ENCODE peak calls at places on chromosomes 6 and 20, in six cellular contexts. Y is pancreas, R is fibroblast of lung, K is GM23338, Z is HepG2, M is body of pancreas. E is an unnamed sample.

GRCh38 chr6:24117016-24117415 is 9.0 kb upstream of the NRSN1 start:
- DNase-seq in R (peak), M (no peak), Z (no peak), Y (no peak), K (no peak), E (no peak)

GRCh38 chr20:37236462-37236861 is 25.2 kb downstream of the GHRH start:
- DNase-seq in M (peak), Y (no peak), R (no peak), K (no peak), Z (no peak), E (no peak)

GRCh38 chr6:158564243-158565121 is 4.6 kb downstream of the TMEM181 start:
- DNase-seq in K (no peak), R (no peak), Y (no peak), Z (no peak), M (no peak), E (no peak)

GRCh38 chr6:145863988-145864616 is 49.5 kb upstream of the FBXO30 start:
- DNase-seq in Z (no peak), M (no peak), R (no peak), Y (no peak), K (no peak), E (no peak)

GRCh38 chr6:13284646-13285045 is 43.7 kb downstream of the TBC1D7 start:
- DNase-seq in R (no peak), K (no peak), Y (no peak), Z (no peak), M (no peak), E (no peak)

GRCh38 chr6:51684603-51685002 is 402.8 kb downstream of the PKHD1 start:
- DNase-seq in M (no peak), Y (no peak), R (no peak), Z (no peak), K (no peak), E (no peak)

GRCh38 chr6:70314240-70314639 is 11.4 kb upstream of the COL9A1 start:
- DNase-seq in K (no peak), Y (no peak), Z (no peak), R (no peak), M (no peak), E (peak)

GRCh38 chr6:6942826-6943225 is 164.9 kb upstream of the RREB1 start:
- DNase-seq in R (peak), Z (no peak), M (no peak), Y (no peak), K (no peak), E (peak)

GRCh38 chr20:46915580-46916243 is 21.1 kb downstream of the EYA2 start:
- DNase-seq in K (no peak), Z (no peak), M (no peak), Y (no peak), R (no peak), E (no peak)

GRCh38 chr20:39195495-39196129 is 233.5 kb downstream of the DHX35 start:
- DNase-seq in K (peak), Y (no peak), Z (no peak), R (no peak), M (no peak), E (no peak)

GRCh38 chr6:142874676-142875075 is 70.3 kb downstream of the HIVEP2 start:
- DNase-seq in Z (peak), M (no peak), Y (no peak), R (no peak), K (no peak), E (no peak)

GRCh38 chr20:51372176-51372803 is 170.2 kb downstream of the NFATC2 start:
- DNase-seq in Z (peak), R (peak), M (peak), K (peak), Y (peak), E (peak)

GRCh38 chr6:84967389-84967788 is 203.0 kb upstream of the TBX18 start:
- DNase-seq in Y (peak), M (peak), R (no peak), K (peak), Z (peak), E (peak)

GRCh38 chr6:35319346-35320030 is 21.9 kb downstream of the DEF6 start:
- DNase-seq in Z (no peak), M (no peak), R (no peak), Y (no peak), K (no peak), E (no peak)

GRCh38 chr20:47273591-47274235 is 82.8 kb downstream of the ZMYND8 start:
- DNase-seq in K (no peak), M (no peak), Z (no peak), Y (no peak), R (peak), E (peak)

GRCh38 chr6:146543211-146543939 is at the start of gene RAB32:
- DNase-seq in R (peak), M (peak), Y (peak), Z (peak), K (peak), E (peak)

GRCh38 chr6:107736713-107737396 is 87.3 kb downstream of the SCML4 start:
- DNase-seq in Y (no peak), Z (no peak), R (no peak), M (no peak), K (no peak), E (no peak)

GRCh38 chr6:19838442-19839236 is 1.5 kb downstream of the ID4 start:
- DNase-seq in Z (peak), R (peak), Y (peak), M (peak), K (peak), E (peak)

GRCh38 chr6:159077123-159077522 is 32.3 kb upstream of the TAGAP start:
- DNase-seq in K (no peak), R (peak), M (no peak), Y (no peak), Z (no peak), E (peak)

GRCh38 chr6:105318660-105319059 is 84.2 kb downstream of the PREP start:
- DNase-seq in K (no peak), Y (no peak), Z (no peak), R (peak), M (no peak), E (peak)

GRCh38 chr20:58169441-58169840 is 59.0 kb downstream of the ANKRD60 start:
- DNase-seq in Z (no peak), Y (no peak), K (no peak), R (peak), M (no peak), E (no peak)

GRCh38 chr6:79750806-79751205 is 119.7 kb downstream of the SH3BGRL2 start:
- DNase-seq in Y (no peak), M (no peak), Z (no peak), R (no peak), K (peak), E (no peak)

GRCh38 chr20:24697411-24697810 is 228.0 kb downstream of the SYNDIG1 start:
- DNase-seq in R (no peak), M (no peak), Y (no peak), Z (no peak), K (no peak), E (no peak)

GRCh38 chr6:111267764-111268333 is 180.5 kb downstream of the SLC16A10 start:
- DNase-seq in R (no peak), K (no peak), Y (no peak), M (no peak), Z (no peak), E (no peak)

GRCh38 chr20:16175322-16175721 is 397.9 kb downstream of the KIF16B start:
- DNase-seq in K (no peak), R (no peak), Z (no peak), M (no peak), Y (no peak), E (no peak)

GRCh38 chr6:113690255-113690956 is 166.7 kb upstream of the MARCKS start:
- DNase-seq in Z (peak), Y (peak), M (peak), R (peak), K (no peak), E (peak)

GRCh38 chr6:20686142-20686541 is 151.9 kb downstream of the CDKAL1 start:
- DNase-seq in M (no peak), Z (no peak), Y (no peak), R (no peak), K (peak), E (no peak)

GRCh38 chr20:49230575-49231211 is 11.5 kb downstream of the DDX27 start:
- DNase-seq in K (no peak), Z (no peak), Y (no peak), R (no peak), M (no peak), E (no peak)

GRCh38 chr6:6851059-6851658 is 256.6 kb upstream of the RREB1 start:
- DNase-seq in Y (peak), M (peak), Z (peak), K (no peak), R (peak), E (peak)

GRCh38 chr6:149217466-149217888 is 100.0 kb upstream of the TAB2 start:
- DNase-seq in M (no peak), R (no peak), Y (no peak), Z (no peak), K (no peak), E (no peak)

GRCh38 chr6:169885831-169886230 is 134.4 kb downstream of the ERMARD start:
- DNase-seq in R (no peak), K (no peak), Z (no peak), M (no peak), Y (no peak), E (no peak)

GRCh38 chr6:148317051-148317450 is 25.6 kb upstream of the SASH1 start:
- DNase-seq in R (peak), Y (no peak), M (no peak), K (no peak), Z (no peak), E (no peak)

GRCh38 chr6:144335914-144336313 is 50.8 kb downstream of the UTRN start:
- DNase-seq in K (no peak), Z (no peak), M (no peak), Y (no peak), R (no peak), E (no peak)

GRCh38 chr6:142648526-142648925 is 296.4 kb downstream of the HIVEP2 start:
- DNase-seq in M (no peak), K (no peak), Z (no peak), Y (no peak), R (no peak), E (no peak)

GRCh38 chr6:25788305-25788922 is 33.9 kb downstream of the SLC17A4 start:
- DNase-seq in R (peak), K (peak), Z (peak), M (peak), Y (peak), E (peak)

GRCh38 chr20:63177134-63177784 is 38.7 kb downstream of the YTHDF1 start:
- DNase-seq in Z (no peak), Y (no peak), M (no peak), K (peak), R (no peak), E (no peak)

GRCh38 chr6:3159805-3160781 is 2.7 kb upstream of the TUBB2A start:
- DNase-seq in R (peak), Y (peak), Z (peak), M (peak), K (peak), E (peak)

GRCh38 chr6:36752886-36753506 is 55.4 kb downstream of the RAB44 start:
- DNase-seq in M (no peak), R (no peak), Y (no peak), Z (no peak), K (no peak), E (no peak)

GRCh38 chr6:167445568-167445967 is 120.7 kb downstream of the TTLL2 start:
- DNase-seq in Z (no peak), K (no peak), M (no peak), R (no peak), Y (no peak), E (no peak)
- H3K4me3 ChIP-seq in Z (no peak), K (no peak), M (no peak), R (no peak), Y (no peak), E (no peak)

DNA sequence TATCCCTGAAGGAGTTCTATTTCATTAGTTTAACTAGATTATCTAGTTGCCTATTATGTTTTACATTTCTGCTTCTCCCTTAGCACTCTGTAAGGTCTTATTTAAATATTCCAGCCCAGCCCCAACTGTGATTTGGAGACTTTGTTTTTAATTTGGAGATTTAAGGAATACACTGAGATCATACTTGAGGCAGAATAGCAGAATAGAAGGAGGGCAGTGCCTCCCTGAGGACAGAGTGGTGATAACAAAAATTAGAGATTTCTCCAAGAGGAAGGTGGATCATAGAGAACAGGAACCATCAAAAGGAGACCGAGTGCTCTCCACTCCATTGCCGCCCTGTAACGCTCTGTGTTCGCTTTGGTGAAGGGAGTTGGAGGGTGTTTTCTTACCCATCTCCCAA is 14.8 kb upstream of the CD164 start:
- DNase-seq in R (no peak), Y (no peak), Z (no peak), K (peak), M (no peak), E (peak)
- TF ChIP-seq CTCF in R (peak), Y (no peak), Z (peak), K (peak), M (no peak), E (peak)

DNA sequence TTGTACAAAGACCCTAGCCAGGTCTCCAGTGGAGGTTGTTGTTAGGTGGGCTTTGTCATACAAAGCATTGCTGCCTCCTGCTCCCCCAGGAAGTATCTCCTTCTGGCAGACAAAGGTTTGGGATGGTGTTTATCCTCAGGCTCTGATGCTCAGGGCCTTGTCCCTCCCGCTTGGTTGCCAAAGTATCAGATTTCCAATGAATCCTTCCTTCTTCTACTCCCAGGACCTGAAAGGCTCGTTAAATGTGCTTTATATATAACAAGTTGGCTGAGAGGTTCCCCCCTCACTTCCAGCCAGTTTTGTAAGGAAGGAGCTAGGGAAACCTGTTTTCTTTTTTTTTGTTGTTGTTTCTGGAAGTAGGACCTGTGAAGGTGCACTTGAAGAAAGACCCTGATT is 14.4 kb downstream of the PTK7 start:
- DNase-seq in M (no peak), Z (no peak), R (no peak), K (peak), Y (no peak), E (no peak)
- H3K4me3 ChIP-seq in M (no peak), Z (peak), R (no peak), K (peak), Y (no peak), E (no peak)

GRCh38 chr6:54992789-54993188 is 146.2 kb downstream of the FAM83B start:
- DNase-seq in M (no peak), Z (peak), Y (no peak), K (peak), R (no peak), E (peak)
- TF ChIP-seq CTCF in M (no peak), Z (peak), Y (no peak), K (peak), R (no peak), E (peak)

GRCh38 chr20:23637282-23638221 is at the start of gene CST3:
- DNase-seq in M (peak), Z (peak), Y (peak), K (peak), R (peak), E (peak)

GRCh38 chr20:23638309-23638708 is 554 bp upstream of the CST3 start:
- DNase-seq in K (no peak), Y (no peak), R (no peak), M (no peak), Z (no peak), E (no peak)

GRCh38 chr20:23634985-23635767 is 2.6 kb downstream of the CST3 start:
- DNase-seq in R (no peak), Z (no peak), Y (no peak), M (no peak), K (no peak), E (no peak)

GRCh38 chr20:23636908-23637281 is 860 bp downstream of the CST3 start:
- DNase-seq in Y (no peak), Z (no peak), M (no peak), K (no peak), R (no peak), E (no peak)

GRCh38 chr20:23636182-23636907 is 1.4 kb downstream of the CST3 start:
- DNase-seq in Z (no peak), K (no peak), R (no peak), Y (no peak), M (no peak), E (no peak)
- H3K4me3 ChIP-seq in Z (peak), K (peak), R (peak), Y (peak), M (peak), E (peak)

GRCh38 chr6:166143011-166143410 is 24.6 kb downstream of the TBXT start:
- DNase-seq in R (peak), K (no peak), Y (no peak), M (no peak), Z (no peak), E (peak)

GRCh38 chr6:166145751-166146150 is 21.9 kb downstream of the TBXT start:
- DNase-seq in K (no peak), R (no peak), M (no peak), Z (no peak), Y (no peak), E (peak)
- TF ChIP-seq CTCF in K (no peak), R (no peak), M (no peak), Z (no peak), Y (no peak), E (no peak)

GRCh38 chr6:167796668-167797031 is 30.1 kb upstream of the AFDN start:
- DNase-seq in M (no peak), Y (no peak), R (no peak), Z (no peak), K (no peak), E (no peak)
- H3K4me3 ChIP-seq in M (no peak), Y (no peak), R (no peak), Z (no peak), K (no peak), E (no peak)

DNA sequence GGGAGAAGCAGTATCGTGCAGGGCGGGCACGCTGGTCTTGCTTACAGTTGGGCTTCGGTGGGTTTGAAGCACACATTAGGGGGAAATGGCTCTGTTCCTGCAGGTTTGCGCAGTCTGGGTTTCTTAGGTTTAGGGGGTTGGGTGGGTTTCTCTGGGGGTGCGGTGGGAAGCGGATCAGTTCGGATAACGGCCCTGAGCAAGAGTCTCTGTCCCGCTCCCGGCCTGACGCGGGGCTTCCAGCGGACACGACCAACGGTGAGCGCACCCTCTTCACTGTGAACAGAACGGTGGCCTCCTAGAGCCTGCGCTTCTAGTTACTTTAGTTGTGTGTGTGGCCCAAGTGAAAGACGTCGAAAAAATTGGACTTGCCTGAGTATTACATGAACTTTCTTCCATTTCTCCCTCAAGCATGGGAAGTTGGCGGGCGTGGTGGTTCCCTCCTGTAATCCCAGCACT is 635 bp upstream of the ELOVL2 start:
- DNase-seq in M (no peak), Z (no peak), K (peak), Y (no peak), R (no peak), E (no peak)
- TF ChIP-seq CTCF in M (no peak), Z (no peak), K (no peak), Y (no peak), R (no peak), E (no peak)